ENCODE peak calls at places on chromosomes 12 and 14, in four cellular contexts. J, F, Z and K are unnamed samples.

GRCh38 chr14:101480747-101481530 is 80.4 kb upstream of the DIO3 start:
- DNase-seq in J (no peak), F (no peak), Z (peak), K (no peak)

GRCh38 chr12:507261-507853 is 47.6 kb downstream of the B4GALNT3 start:
- DNase-seq in J (no peak), F (no peak), Z (no peak), K (no peak)

GRCh38 chr14:100305446-100306255 is 593 bp downstream of the SLC25A29 start:
- DNase-seq in J (no peak), F (no peak), Z (peak), K (no peak)

GRCh38 chr14:93749081-93749430 is 39.2 kb downstream of the PRIMA1 start:
- DNase-seq in J (no peak), F (no peak), Z (no peak), K (no peak)

GRCh38 chr14:91464615-91465205 is 45.4 kb downstream of the PPP4R3A start:
- DNase-seq in J (no peak), F (no peak), Z (no peak), K (no peak)

GRCh38 chr14:61716956-61717355 is 21.6 kb downstream of the HIF1A start:
- DNase-seq in J (no peak), F (no peak), Z (no peak), K (no peak)

GRCh38 chr12:69676257-69677012 is 22.7 kb downstream of the BEST3 start:
- DNase-seq in J (no peak), F (no peak), Z (no peak), K (no peak)

GRCh38 chr14:100889641-100890040 is 13.9 kb downstream of the RTL1 start:
- DNase-seq in J (no peak), F (no peak), Z (no peak), K (no peak)